ENCODE peak calls at places on chromosomes 6 and 20, in four cellular contexts. Q is GM23248, K is aorta, C is cardiac muscle cell. I is an unnamed sample.

GRCh38 chr20:63328716-63329275 is 32.4 kb downstream of the CHRNA4 start:
- DNase-seq in Q (no peak), K (no peak), C (no peak), I (no peak)

GRCh38 chr6:152984387-152984872 is 1.6 kb upstream of the FBXO5 start:
- DNase-seq in Q (peak; percentile 38), K (no peak), C (no peak), I (no peak)

GRCh38 chr6:107443066-107443903 is 16.1 kb downstream of the PDSS2 start:
- DNase-seq in Q (peak; percentile 56), K (no peak), C (no peak), I (no peak)

GRCh38 chr6:168737481-168737880 is 296.5 kb downstream of the SMOC2 start:
- DNase-seq in Q (peak; percentile 4), K (no peak), C (no peak), I (no peak)

GRCh38 chr6:107105511-107106116 is 9.7 kb downstream of the BEND3 start:
- DNase-seq in Q (no peak), K (no peak), C (no peak), I (no peak)

GRCh38 chr20:38228436-38228835 is 32.1 kb downstream of the KIAA1755 start:
- DNase-seq in Q (no peak), K (no peak), C (no peak), I (no peak)

GRCh38 chr6:157631838-157632237 is 191.2 kb upstream of the SNX9 start:
- DNase-seq in Q (no peak), K (peak; percentile 36), C (no peak), I (no peak)

GRCh38 chr20:35055445-35056276 is 36.9 kb downstream of the TRPC4AP start:
- DNase-seq in Q (peak; percentile 75), K (peak; percentile 69), C (peak; percentile 71), I (no peak)

GRCh38 chr6:28980797-28981390 is 24.2 kb downstream of the ZNF311 start:
- DNase-seq in Q (peak; percentile 90), K (peak; percentile 65), C (peak; percentile 85), I (no peak)

GRCh38 chr20:2301164-2301622 is 5.4 kb downstream of the TGM3 start:
- DNase-seq in Q (peak; percentile 76), K (peak; percentile 84), C (no peak), I (no peak)

GRCh38 chr6:39231386-39231785 is 2.1 kb upstream of the KCNK5 start:
- DNase-seq in Q (no peak), K (no peak), C (no peak), I (no peak)

GRCh38 chr6:37131104-37131959 is 38.6 kb upstream of the PIM1 start:
- DNase-seq in Q (peak; percentile 17), K (peak; percentile 80), C (peak; percentile 37), I (no peak)

GRCh38 chr6:137297887-137298286 is 78.7 kb upstream of the IFNGR1 start:
- DNase-seq in Q (peak; percentile 12), K (peak; percentile 58), C (peak; percentile 49), I (no peak)

GRCh38 chr20:45246109-45246508 is 8.3 kb downstream of the SLPI start:
- DNase-seq in Q (no peak), K (no peak), C (no peak), I (no peak)

GRCh38 chr6:14130431-14131075 is 13.0 kb downstream of the CD83 start:
- DNase-seq in Q (peak; percentile 27), K (no peak), C (no peak), I (peak; percentile 59)

GRCh38 chr6:81105998-81106397 is 646.5 kb downstream of the TENT5A start:
- DNase-seq in Q (peak; percentile 12), K (no peak), C (no peak), I (no peak)

GRCh38 chr6:33779305-33779704 is 9.6 kb downstream of the LEMD2 start:
- DNase-seq in Q (no peak), K (no peak), C (peak; percentile 29), I (no peak)

GRCh38 chr6:169393753-169394152 is 140.1 kb upstream of the THBS2 start:
- DNase-seq in Q (no peak), K (no peak), C (no peak), I (no peak)

GRCh38 chr6:15491255-15491985 is 171.4 kb downstream of the DTNBP1 start:
- DNase-seq in Q (peak; percentile 87), K (peak; percentile 82), C (peak; percentile 75), I (no peak)

GRCh38 chr6:5095236-5095635 is 10.1 kb downstream of the PPP1R3G start:
- DNase-seq in Q (peak; percentile 68), K (no peak), C (no peak), I (no peak)

GRCh38 chr6:111057074-111057752 is 30.1 kb upstream of the SLC16A10 start:
- DNase-seq in Q (peak; percentile 68), K (no peak), C (peak; percentile 54), I (no peak)

GRCh38 chr6:11197175-11197535 is 35.3 kb downstream of the NEDD9 start:
- DNase-seq in Q (peak; percentile 59), K (no peak), C (no peak), I (no peak)
- H3K27ac ChIP-seq in Q (peak overlapping the region; percentile 39), K (peak overlapping the region; percentile 96), C (no peak overlapping the region), I (no peak overlapping the region)

DNA sequence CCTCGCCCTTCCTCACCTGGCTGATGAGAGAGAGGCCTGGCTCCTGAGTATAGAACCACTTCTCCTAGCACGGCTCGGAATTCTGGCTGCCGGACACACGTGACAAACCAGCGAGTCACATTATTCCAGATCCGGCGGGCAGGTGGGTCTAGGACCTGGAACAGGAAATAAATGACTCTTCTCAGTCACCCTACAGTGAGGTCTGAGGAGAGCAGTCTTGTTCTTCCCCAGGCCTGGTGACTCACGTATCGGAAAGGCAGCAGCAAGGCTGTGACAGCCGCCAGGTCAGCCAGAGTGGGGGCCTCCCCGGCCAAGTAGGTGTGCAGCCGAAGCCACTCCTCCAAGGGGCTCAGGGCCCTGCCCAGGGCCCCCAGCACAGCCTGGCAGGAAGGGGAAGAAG is 2.8 kb downstream of the VARS1 start:
- DNase-seq in Q (peak; percentile 36), K (no peak), C (no peak), I (peak; percentile 66)
- H3K27ac ChIP-seq in Q (no peak overlapping the region), K (no peak overlapping the region), C (no peak overlapping the region), I (peak overlapping the region; percentile 94)

GRCh38 chr6:17730078-17730704 is 23.5 kb upstream of the NUP153 start:
- DNase-seq in Q (no peak), K (no peak), C (no peak), I (no peak)

GRCh38 chr6:17728551-17729222 is 22.0 kb upstream of the NUP153 start:
- DNase-seq in Q (no peak), K (no peak), C (no peak), I (no peak)

GRCh38 chr6:17725083-17725482 is 18.4 kb upstream of the NUP153 start:
- DNase-seq in Q (peak; percentile 52), K (no peak), C (peak; percentile 35), I (no peak)

GRCh38 chr6:17724341-17724740 is 17.6 kb upstream of the NUP153 start:
- DNase-seq in Q (no peak), K (no peak), C (no peak), I (no peak)

DNA sequence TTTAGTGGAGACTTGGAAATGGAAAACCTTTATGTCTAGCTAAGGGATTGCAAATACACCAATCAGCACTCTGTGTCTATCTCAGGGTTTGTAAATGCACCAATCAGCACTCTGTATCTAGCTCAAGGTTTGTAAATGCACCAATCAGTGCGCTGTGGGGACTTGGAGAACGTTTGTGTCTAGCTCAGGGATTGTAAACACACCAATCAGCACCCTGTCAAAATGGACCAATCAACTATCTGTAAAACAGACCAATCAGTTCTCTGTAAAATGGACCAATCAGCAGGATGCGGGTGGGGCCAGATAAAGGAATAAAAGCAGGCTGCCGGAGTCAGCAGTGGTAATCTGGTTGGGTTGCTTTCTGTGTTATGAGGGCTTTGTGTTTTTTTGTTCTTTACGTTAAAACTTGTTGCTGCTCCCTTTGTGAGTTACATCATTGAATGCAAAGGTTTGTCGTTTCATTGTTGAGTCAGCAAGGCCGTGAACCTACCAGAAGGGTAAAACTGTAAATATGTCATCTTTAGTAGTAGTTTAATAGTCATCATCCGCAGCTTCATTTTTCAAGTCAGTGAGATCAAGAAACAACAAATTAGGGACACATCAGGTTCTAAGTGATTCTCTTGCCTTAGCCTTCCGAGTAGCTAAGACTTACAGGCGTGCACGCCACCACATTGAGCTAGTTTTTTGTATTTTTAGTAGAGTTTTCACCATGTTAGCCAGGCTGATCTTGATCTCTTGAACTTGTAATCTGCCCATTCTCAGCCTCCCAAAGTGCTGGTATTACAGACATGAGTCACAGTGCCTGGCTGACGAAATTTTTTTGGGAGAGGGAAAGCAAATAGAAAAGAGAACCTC is 22.7 kb upstream of the NUP153 start:
- DNase-seq in Q (peak; percentile 11), K (no peak), C (no peak), I (no peak)
- H3K27ac ChIP-seq in Q (no peak overlapping the region), K (no peak overlapping the region), C (no peak overlapping the region), I (peak overlapping the region; percentile 70)

GRCh38 chr20:49935746-49936152 is 448 bp upstream of the RNF114 start:
- DNase-seq in Q (no peak), K (no peak), C (no peak), I (no peak)
- H3K27ac ChIP-seq in Q (peak overlapping the region; percentile 11), K (no peak overlapping the region), C (no peak overlapping the region), I (no peak overlapping the region)

DNA sequence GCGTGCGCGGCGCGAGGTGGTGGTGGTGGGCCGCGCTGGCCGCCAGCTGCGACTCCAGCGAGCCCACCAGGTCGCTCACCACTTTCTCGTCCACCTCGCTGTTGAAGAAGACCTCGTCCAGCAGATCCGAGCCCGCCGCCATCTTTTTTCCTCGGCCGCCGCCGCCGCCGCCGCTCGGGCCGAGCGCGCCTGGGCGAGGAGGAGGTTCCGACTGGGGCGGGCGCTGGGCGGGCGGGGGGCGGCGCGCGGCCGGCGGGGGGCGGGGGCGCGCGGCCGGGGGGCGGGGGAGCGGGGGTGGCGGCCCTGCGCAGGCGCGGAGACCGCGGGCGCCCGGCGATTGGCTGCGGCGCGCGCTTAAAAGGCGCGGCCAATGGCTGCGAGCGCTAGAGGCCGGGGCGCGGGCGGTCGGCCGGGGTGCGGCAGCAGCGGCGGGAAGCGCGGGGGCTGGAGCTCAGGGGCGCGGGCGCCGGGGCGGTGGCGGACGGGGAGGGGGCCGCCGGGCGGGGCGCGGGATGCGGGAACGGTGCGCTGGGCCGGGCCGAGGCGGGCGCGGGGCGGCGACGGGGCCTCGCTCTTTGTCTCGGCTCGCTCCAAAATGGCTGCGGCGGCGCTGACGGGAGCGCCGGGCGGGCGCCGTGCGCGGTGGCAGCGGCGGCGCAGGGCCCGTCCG is at the start of gene TAF4:
- DNase-seq in Q (peak; percentile 89), K (peak; percentile 86), C (peak; percentile 90), I (no peak)
- H3K27ac ChIP-seq in Q (peak within 1 kb of the TSS; percentile 64), K (peak within 1 kb of the TSS; percentile 72), C (peak within 1 kb of the TSS; percentile 96), I (peak within 1 kb of the TSS; percentile 51)

GRCh38 chr6:43582911-43583310 is 6.9 kb downstream of the POLH start:
- DNase-seq in Q (peak; percentile 68), K (no peak), C (no peak), I (no peak)

GRCh38 chr6:43575105-43575771 is 600 bp downstream of the XPO5 start:
- DNase-seq in Q (peak; percentile 70), K (peak; percentile 67), C (peak; percentile 74), I (no peak)

GRCh38 chr6:43575772-43576551 is at the start of the genes POLH and XPO5:
- DNase-seq in Q (peak; percentile 98), K (peak; percentile 95), C (peak; percentile 96), I (peak; percentile 70)

GRCh38 chr6:43579171-43579570 is 3.2 kb downstream of the POLH start:
- DNase-seq in Q (peak; percentile 34), K (no peak), C (no peak), I (no peak)

GRCh38 chr6:43578748-43579147 is 2.8 kb downstream of the POLH start:
- DNase-seq in Q (peak; percentile 63), K (no peak), C (no peak), I (no peak)
- H3K27ac ChIP-seq in Q (peak overlapping the region; percentile 41), K (no peak overlapping the region), C (no peak overlapping the region), I (peak overlapping the region; percentile 44)

I was measured in epithelial cell of prostate.